ENCODE peak calls at places on chromosome 13, in eight cellular contexts. N, O, A, R, T, L, D and Z are unnamed samples.

GRCh38 chr13:36543671-36544070 is 111.4 kb downstream of the CCNA1 start:
- DNase-seq in N (no peak), O (no peak), A (no peak), R (no peak), T (no peak), L (no peak), D (no peak), Z (no peak)

GRCh38 chr13:51331354-51331861 is 8.1 kb upstream of the SERPINE3 start:
- DNase-seq in N (no peak), O (no peak), A (no peak), R (no peak), T (no peak), L (no peak), D (no peak), Z (no peak)

GRCh38 chr13:50617134-50617721 is 226.3 kb downstream of the DLEU7 start:
- DNase-seq in N (no peak), O (no peak), A (no peak), R (no peak), T (no peak), L (no peak), D (no peak), Z (no peak)

GRCh38 chr13:52955505-52955904 is 73.1 kb upstream of the OLFM4 start:
- DNase-seq in N (no peak), O (no peak), A (no peak), R (no peak), T (no peak), L (no peak), D (no peak), Z (no peak)

GRCh38 chr13:99496322-99497142 is 4.7 kb upstream of the TM9SF2 start:
- DNase-seq in N (peak; percentile 70), O (peak; percentile 82), A (no peak), R (no peak), T (peak; percentile 76), L (peak; percentile 76), D (peak; percentile 49), Z (peak; percentile 84)

GRCh38 chr13:71517004-71517403 is 350.0 kb downstream of the DACH1 start:
- DNase-seq in N (no peak), O (no peak), A (no peak), R (no peak), T (no peak), L (no peak), D (no peak), Z (no peak)

GRCh38 chr13:31878955-31879354 is 139.6 kb downstream of the RXFP2 start:
- DNase-seq in N (no peak), O (no peak), A (no peak), R (no peak), T (no peak), L (no peak), D (no peak), Z (no peak)

GRCh38 chr13:109869312-109870237 is 83.2 kb upstream of the IRS2 start:
- DNase-seq in N (no peak), O (peak; percentile 34), A (peak; percentile 70), R (peak; percentile 85), T (peak; percentile 69), L (peak; percentile 64), D (peak; percentile 87), Z (peak; percentile 93)

GRCh38 chr13:32734511-32734910 is 148.3 kb downstream of the PDS5B start:
- DNase-seq in N (peak; percentile 21), O (peak; percentile 45), A (no peak), R (no peak), T (no peak), L (no peak), D (no peak), Z (no peak)

GRCh38 chr13:76647550-76647949 is 238.7 kb downstream of the KCTD12 start:
- DNase-seq in N (no peak), O (no peak), A (no peak), R (no peak), T (no peak), L (no peak), D (no peak), Z (no peak)

GRCh38 chr13:20566424-20566916 is 487 bp upstream of the IFT88 start:
- DNase-seq in N (peak; percentile 32), O (peak; percentile 71), A (peak; percentile 40), R (peak; percentile 92), T (no peak), L (peak; percentile 75), D (no peak), Z (peak; percentile 86)

GRCh38 chr13:101941095-101941777 is 460.6 kb downstream of the FGF14 start:
- DNase-seq in N (no peak), O (no peak), A (no peak), R (no peak), T (no peak), L (no peak), D (no peak), Z (no peak)

GRCh38 chr13:53198017-53198416 is 169.4 kb downstream of the OLFM4 start:
- DNase-seq in N (no peak), O (no peak), A (no peak), R (no peak), T (no peak), L (no peak), D (no peak), Z (no peak)

GRCh38 chr13:94598281-94598680 is 2.3 kb upstream of the TGDS start:
- DNase-seq in N (no peak), O (no peak), A (no peak), R (no peak), T (no peak), L (no peak), D (no peak), Z (no peak)

GRCh38 chr13:94595943-94596574 is at the start of gene TGDS:
- DNase-seq in N (peak; percentile 77), O (peak; percentile 95), A (peak; percentile 73), R (peak; percentile 96), T (peak; percentile 96), L (peak; percentile 95), D (peak; percentile 87), Z (peak; percentile 94)

GRCh38 chr13:94596575-94596971 is 621 bp upstream of the TGDS start:
- DNase-seq in N (no peak), O (no peak), A (no peak), R (no peak), T (no peak), L (no peak), D (peak; percentile 57), Z (peak; percentile 65)

GRCh38 chr13:94590744-94591143 is 5.2 kb downstream of the TGDS start:
- DNase-seq in N (no peak), O (no peak), A (no peak), R (no peak), T (no peak), L (no peak), D (no peak), Z (no peak)

GRCh38 chr13:94595006-94595942 is 678 bp downstream of the TGDS start:
- DNase-seq in N (no peak), O (peak; percentile 30), A (peak; percentile 11), R (no peak), T (peak; percentile 39), L (peak; percentile 29), D (no peak), Z (no peak)
- TF ChIP-seq EP300 in N (no peak), O (no peak), A (no peak), R (no peak), T (no peak), L (no peak), D (no peak), Z (no peak)

GRCh38 chr13:26964278-26965057 is 203.9 kb upstream of the GPR12 start:
- DNase-seq in N (no peak), O (no peak), A (no peak), R (no peak), T (peak; percentile 81), L (no peak), D (no peak), Z (no peak)
- TF ChIP-seq EP300 in N (no peak), O (no peak), A (no peak), R (no peak), T (no peak), L (no peak), D (no peak), Z (no peak)

GRCh38 chr13:46628622-46629365 is 75.8 kb downstream of the LRCH1 start:
- DNase-seq in N (no peak), O (no peak), A (no peak), R (no peak), T (no peak), L (no peak), D (no peak), Z (no peak)
- TF ChIP-seq EP300 in N (no peak), O (no peak), A (no peak), R (no peak), T (no peak), L (no peak), D (no peak), Z (no peak)

GRCh38 chr13:68551701-68552522 is 1321.8 kb upstream of the PCDH9 start:
- DNase-seq in N (no peak), O (no peak), A (no peak), R (no peak), T (no peak), L (no peak), D (no peak), Z (no peak)
- TF ChIP-seq EP300 in N (no peak), O (no peak), A (no peak), R (no peak), T (no peak), L (no peak), D (no peak), Z (no peak)

DNA sequence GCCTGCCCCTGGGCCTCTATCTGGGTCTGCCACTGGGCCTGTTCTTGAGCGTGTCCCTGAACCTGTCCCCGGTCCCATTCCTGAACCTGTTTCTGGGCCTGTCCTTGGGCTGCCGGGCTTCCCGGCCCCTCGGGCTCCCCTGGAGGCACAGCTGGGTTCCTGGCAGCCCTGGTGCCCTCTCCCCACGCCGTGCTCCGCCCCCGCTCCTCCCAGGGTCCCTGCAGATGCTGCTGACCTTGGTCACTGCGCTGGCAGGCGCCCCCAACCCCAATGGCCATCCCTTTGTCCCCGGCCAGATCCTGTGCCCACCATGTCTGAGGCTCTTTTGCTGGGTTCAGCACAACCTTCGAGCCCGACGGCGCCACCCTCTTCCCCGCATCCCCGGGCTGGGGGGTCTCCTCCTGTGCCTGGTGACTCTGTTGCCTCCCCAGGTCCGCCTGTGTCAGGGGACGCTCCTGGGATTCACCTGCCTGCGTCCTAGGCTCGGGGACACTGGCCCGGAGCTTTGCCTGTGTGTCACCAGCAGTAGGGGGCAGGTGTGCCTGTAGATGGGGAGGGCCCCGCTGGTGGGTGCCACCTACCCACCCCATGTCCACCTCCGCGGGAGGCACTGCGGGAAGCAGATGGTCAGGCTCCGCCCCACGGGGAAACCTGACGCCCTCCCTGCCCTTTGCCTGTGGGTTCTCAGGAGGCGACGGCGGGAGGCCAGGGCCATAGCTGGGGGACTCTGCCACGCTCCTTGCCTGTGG is 41.0 kb upstream of the GRTP1 start:
- DNase-seq in N (no peak), O (no peak), A (no peak), R (no peak), T (no peak), L (no peak), D (no peak), Z (peak; percentile 53)
- TF ChIP-seq EP300 in N (no peak), O (no peak), A (no peak), R (no peak), T (no peak), L (no peak), D (no peak), Z (no peak)